ENCODE peak calls at places on chromosomes 5 and 9, in eight cellular contexts. R is nephron progenitor cell, B is K562, P is cardiac fibroblast, X is MCF 10A, H is HFFc6, F is lower lobe of right lung, G is upper lobe of left lung. K is an unnamed sample.

GRCh38 chr5:11384441-11385250 is 519.6 kb downstream of the CTNND2 start:
- DNase-seq in R (peak), B (no peak), P (no peak), X (no peak), H (no peak), F (peak), G (no peak), K (no peak)

GRCh38 chr5:137735531-137736284 is at the start of gene KLHL3:
- DNase-seq in R (peak), B (no peak), P (peak), X (no peak), H (no peak), F (peak), G (no peak), K (peak)

GRCh38 chr9:114602620-114603019 is 8.5 kb upstream of the TMEM268 start:
- DNase-seq in R (no peak), B (no peak), P (no peak), X (no peak), H (no peak), F (no peak), G (peak), K (no peak)

GRCh38 chr5:37735649-37736347 is 104.0 kb downstream of the GDNF start:
- DNase-seq in R (peak), B (no peak), P (peak), X (no peak), H (no peak), F (no peak), G (no peak), K (no peak)

GRCh38 chr5:141846031-141846430 is 32.2 kb downstream of the PCDH1 start:
- DNase-seq in R (peak), B (no peak), P (peak), X (no peak), H (peak), F (no peak), G (no peak), K (no peak)

GRCh38 chr9:8366161-8366926 is 566.8 kb upstream of the DMAC1 start:
- DNase-seq in R (no peak), B (no peak), P (peak), X (peak), H (no peak), F (no peak), G (no peak), K (no peak)

GRCh38 chr5:76086060-76086459 is 2.9 kb downstream of the SV2C start:
- DNase-seq in R (no peak), B (no peak), P (no peak), X (no peak), H (no peak), F (no peak), G (no peak), K (no peak)

GRCh38 chr5:111735829-111736228 is 21.2 kb downstream of the NREP start:
- DNase-seq in R (no peak), B (no peak), P (peak), X (peak), H (peak), F (no peak), G (no peak), K (no peak)

GRCh38 chr9:130857864-130858730 is 23.0 kb downstream of the ABL1 start:
- DNase-seq in R (no peak), B (peak), P (peak), X (peak), H (peak), F (no peak), G (no peak), K (no peak)

GRCh38 chr9:94479757-94480156 is 75.1 kb upstream of the PCAT7 start:
- DNase-seq in R (no peak), B (no peak), P (no peak), X (no peak), H (no peak), F (no peak), G (no peak), K (no peak)

GRCh38 chr9:108444400-108445358 is 411.1 kb downstream of the ACTL7B start:
- DNase-seq in R (no peak), B (no peak), P (peak), X (peak), H (peak), F (no peak), G (peak), K (no peak)

GRCh38 chr5:103120607-103121200 is 603 bp downstream of the PPIP5K2 start:
- DNase-seq in R (peak), B (peak), P (peak), X (peak), H (no peak), F (no peak), G (peak), K (no peak)

GRCh38 chr5:124936626-124936933 is 190.1 kb upstream of the ZNF608 start:
- DNase-seq in R (no peak), B (no peak), P (no peak), X (no peak), H (no peak), F (no peak), G (no peak), K (no peak)

GRCh38 chr9:121699271-121700164 is 48.1 kb downstream of the DAB2IP start:
- DNase-seq in R (peak), B (no peak), P (peak), X (peak), H (peak), F (peak), G (peak), K (peak)

GRCh38 chr5:176868126-176868525 is 31.0 kb downstream of the HK3 start:
- DNase-seq in R (no peak), B (no peak), P (no peak), X (no peak), H (no peak), F (no peak), G (no peak), K (no peak)

GRCh38 chr5:176866913-176867312 is 32.2 kb downstream of the HK3 start:
- DNase-seq in R (no peak), B (no peak), P (no peak), X (no peak), H (no peak), F (no peak), G (no peak), K (no peak)

GRCh38 chr5:176869501-176870109 is 29.5 kb downstream of the HK3 start:
- DNase-seq in R (no peak), B (no peak), P (no peak), X (no peak), H (no peak), F (no peak), G (no peak), K (no peak)

GRCh38 chr5:176868731-176869130 is 30.4 kb downstream of the HK3 start:
- DNase-seq in R (no peak), B (no peak), P (no peak), X (no peak), H (no peak), F (no peak), G (no peak), K (no peak)

DNA sequence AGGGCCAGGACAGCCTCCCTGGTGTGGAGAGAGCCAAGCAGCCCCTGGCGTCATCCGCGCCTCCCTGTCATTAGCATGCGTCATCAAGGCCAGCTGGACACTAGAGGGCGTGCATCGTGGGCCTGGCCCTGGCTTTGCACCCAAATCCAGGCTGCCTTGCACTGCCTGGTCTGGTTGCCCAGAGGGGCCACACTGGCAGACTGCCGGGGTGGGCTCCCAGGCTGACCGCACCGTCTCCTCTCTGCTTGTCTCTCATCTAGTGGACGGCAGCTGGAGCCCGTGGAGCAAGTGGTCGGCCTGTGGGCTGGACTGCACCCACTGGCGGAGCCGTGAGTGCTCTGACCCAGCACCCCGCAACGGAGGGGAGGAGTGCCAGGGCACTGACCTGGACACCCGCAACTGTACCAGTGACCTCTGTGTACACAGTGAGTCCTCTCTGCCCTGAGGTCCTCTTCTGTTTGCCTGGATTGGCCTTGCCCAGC is 29.0 kb downstream of the HK3 start:
- DNase-seq in R (peak), B (peak), P (peak), X (peak), H (peak), F (no peak), G (peak), K (no peak)
- TF ChIP-seq CTCF in R (peak), B (peak), P (peak), X (peak), H (peak), F (peak), G (peak), K (no peak)

GRCh38 chr5:172334196-172334595 is 50.6 kb upstream of the UBTD2 start:
- DNase-seq in R (no peak), B (no peak), P (no peak), X (no peak), H (no peak), F (no peak), G (no peak), K (no peak)
- TF ChIP-seq CTCF in R (no peak), B (peak), P (peak), X (no peak), H (no peak), F (no peak), G (no peak), K (no peak)

DNA sequence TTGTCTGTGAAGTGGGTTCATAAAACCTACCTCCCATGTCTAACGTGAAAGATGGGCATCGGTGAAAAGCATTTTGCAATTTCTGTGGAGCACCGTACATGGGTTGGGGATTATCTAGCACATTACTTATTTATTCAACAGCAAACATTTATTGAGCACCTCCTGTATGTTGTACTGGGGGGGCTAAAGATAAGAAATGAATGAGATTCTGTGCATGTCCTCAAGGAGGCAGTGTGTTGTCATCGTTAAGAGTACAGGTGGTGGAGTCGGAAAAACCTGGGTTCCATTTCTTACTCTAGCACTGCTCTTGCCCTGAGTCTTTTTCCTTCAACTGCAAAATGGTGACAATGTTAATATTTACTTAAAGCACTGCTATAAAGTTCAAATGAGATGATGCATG is 30.4 kb upstream of the DENND1A start:
- DNase-seq in R (no peak), B (peak), P (no peak), X (no peak), H (no peak), F (no peak), G (no peak), K (no peak)
- TF ChIP-seq CTCF in R (no peak), B (peak), P (no peak), X (no peak), H (peak), F (no peak), G (no peak), K (no peak)

GRCh38 chr9:137191691-137192447 is 3.4 kb downstream of the SSNA1 start:
- DNase-seq in R (no peak), B (no peak), P (no peak), X (no peak), H (no peak), F (no peak), G (no peak), K (no peak)

GRCh38 chr9:137189297-137190295 is 1.1 kb downstream of the SSNA1 start:
- DNase-seq in R (no peak), B (no peak), P (no peak), X (no peak), H (no peak), F (no peak), G (no peak), K (no peak)

GRCh38 chr9:137191245-137191644 is 2.8 kb downstream of the SSNA1 start:
- DNase-seq in R (no peak), B (no peak), P (no peak), X (no peak), H (no peak), F (no peak), G (no peak), K (no peak)

GRCh38 chr9:137188490-137189296 is at the start of the genes ANAPC2 and SSNA1:
- DNase-seq in R (peak), B (peak), P (peak), X (peak), H (peak), F (peak), G (peak), K (peak)

DNA sequence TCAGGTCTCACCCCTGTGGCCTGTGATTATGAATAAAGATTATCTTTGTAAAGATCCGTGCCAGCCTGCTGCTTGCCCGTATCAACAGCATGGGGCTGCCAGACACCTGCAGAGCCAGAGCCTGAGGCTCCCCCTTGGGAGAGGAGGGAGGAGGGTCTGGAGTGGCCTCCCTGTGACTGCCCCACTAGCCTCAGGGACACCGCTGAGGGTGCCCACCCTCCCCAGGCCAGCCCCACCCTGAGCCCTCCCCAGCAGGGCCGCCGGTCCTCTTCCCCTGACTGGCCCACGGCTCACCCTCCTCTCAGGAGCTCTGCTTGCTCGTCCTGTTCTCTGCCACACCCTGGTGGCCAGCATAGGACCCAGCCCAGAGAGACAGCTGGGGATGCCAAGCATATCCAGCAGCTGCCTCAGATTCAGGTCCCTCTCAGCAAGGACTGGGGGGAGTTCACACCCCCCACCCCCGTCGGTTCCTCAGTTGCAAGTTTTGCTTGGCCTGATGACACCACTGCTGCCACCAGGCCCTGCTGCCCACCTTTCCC is 1.9 kb downstream of the SSNA1 start:
- DNase-seq in R (no peak), B (no peak), P (no peak), X (no peak), H (no peak), F (no peak), G (no peak), K (no peak)
- TF ChIP-seq CTCF in R (no peak), B (no peak), P (no peak), X (no peak), H (peak), F (no peak), G (no peak), K (no peak)

DNA sequence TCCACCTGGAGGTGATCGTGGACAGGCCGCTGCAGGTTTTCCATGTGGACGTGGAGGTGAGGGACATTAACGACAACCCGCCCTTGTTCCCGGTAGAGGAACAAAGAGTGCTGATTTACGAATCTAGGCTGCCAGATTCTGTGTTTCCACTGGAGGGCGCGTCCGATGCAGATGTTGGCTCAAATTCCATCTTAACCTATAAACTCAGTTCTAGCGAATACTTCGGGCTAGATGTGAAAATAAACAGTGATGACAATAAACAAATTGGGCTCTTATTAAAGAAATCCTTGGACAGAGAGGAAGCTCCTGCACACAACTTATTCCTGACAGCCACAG is 610 bp downstream of the PCDHA6 start:
- DNase-seq in R (no peak), B (no peak), P (no peak), X (peak), H (no peak), F (no peak), G (no peak), K (no peak)
- TF ChIP-seq CTCF in R (peak), B (no peak), P (no peak), X (peak), H (no peak), F (no peak), G (no peak), K (no peak)

DNA sequence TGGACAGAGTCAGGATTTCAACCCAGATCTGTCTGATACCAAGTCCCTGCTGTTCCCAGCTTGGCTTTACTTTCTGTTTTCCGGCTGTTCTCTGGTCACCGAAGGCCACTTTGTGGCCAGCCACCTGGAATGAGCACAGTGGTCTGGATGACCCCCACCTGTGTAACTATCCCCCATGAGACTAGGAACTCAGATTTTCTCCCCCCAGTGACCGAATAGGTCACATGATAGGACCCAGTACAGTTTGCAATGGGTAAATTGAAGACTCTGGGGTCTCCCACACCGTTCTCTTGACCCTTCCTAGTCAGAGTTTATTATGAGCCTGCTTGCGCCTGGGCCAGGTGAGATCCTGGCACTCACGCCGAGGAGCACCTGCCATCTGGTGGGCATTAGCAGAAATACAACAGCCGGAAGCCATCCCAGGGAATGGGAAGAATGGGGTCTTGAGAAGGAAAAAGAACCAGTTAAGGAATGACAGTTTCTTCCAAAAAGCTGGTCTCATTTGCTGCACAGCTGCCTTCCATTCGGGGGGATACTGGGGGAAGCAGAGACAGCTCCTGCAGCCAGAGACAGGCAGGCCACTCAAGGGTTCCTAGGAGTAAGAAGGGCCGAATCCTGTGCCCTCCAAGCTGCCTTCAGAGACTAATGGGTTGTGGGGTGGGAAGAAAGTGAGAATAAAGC is 7.1 kb downstream of the PHYHD1 start:
- DNase-seq in R (peak), B (peak), P (peak), X (peak), H (no peak), F (peak), G (peak), K (peak)
- TF ChIP-seq CTCF in R (peak), B (peak), P (peak), X (peak), H (peak), F (peak), G (peak), K (peak)

DNA sequence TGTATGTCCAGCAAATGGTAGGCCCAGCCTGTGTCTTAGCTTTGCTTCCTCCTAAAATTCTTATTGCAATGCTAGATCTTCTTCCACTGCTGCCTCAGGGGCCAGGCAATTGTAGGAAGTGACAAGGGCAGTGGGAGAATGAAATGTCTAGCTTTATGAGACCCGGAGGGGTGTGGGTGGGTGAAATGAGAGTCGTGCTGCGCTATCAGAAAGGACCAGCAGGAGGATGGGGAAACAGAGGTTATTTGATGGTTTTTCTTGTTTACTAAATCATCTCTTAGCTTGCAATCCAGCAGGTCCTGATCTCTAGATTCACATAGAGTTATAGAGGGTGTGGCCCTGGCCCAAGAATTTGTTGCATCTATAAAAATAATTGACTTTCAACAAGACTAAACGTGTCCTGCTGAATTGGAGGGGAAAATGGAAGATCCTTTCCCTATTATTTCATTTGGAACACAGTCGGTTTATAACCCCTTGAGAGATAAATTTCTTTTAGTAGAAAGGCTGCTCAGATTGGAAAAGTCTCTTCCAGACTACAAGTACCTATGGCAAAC is 43.6 kb downstream of the ZNF366 start:
- DNase-seq in R (no peak), B (peak), P (no peak), X (no peak), H (no peak), F (no peak), G (no peak), K (no peak)
- TF ChIP-seq CTCF in R (peak), B (peak), P (no peak), X (no peak), H (peak), F (no peak), G (no peak), K (no peak)

K was measured in natural killer cell.